ENCODE peak calls at places on chromosome 19, in four cellular contexts. H is HepG2, X is H1, E is GM12878. J is an unnamed sample.

GRCh38 chr19:20351244-20351643 is 184.2 kb downstream of the ZNF486 start:
- DNase-seq in E (no peak), X (no peak), H (no peak), J (no peak)

GRCh38 chr19:13622727-13623126 is 116.4 kb upstream of the CACNA1A start:
- DNase-seq in H (no peak), E (no peak), X (no peak), J (no peak)

GRCh38 chr19:2084993-2085720 is 11.0 kb downstream of the MOB3A start:
- DNase-seq in X (no peak), H (no peak), E (peak), J (no peak)

GRCh38 chr19:3243851-3244700 is 19.6 kb downstream of the CELF5 start:
- DNase-seq in E (no peak), H (peak), X (peak), J (peak)

GRCh38 chr19:44149776-44150175 is 8.4 kb downstream of the ZNF234 start:
- DNase-seq in E (no peak), X (no peak), H (no peak), J (no peak)

GRCh38 chr19:33868821-33869412 is 72.2 kb downstream of the KCTD15 start:
- DNase-seq in H (no peak), X (peak), E (no peak), J (no peak)

GRCh38 chr19:33622505-33622808 is 704 bp downstream of the CHST8 start:
- DNase-seq in H (no peak), X (no peak), E (no peak), J (no peak)

GRCh38 chr19:294819-295686 is 3.9 kb upstream of the PLPP2 start:
- DNase-seq in H (no peak), E (no peak), X (peak), J (peak)

GRCh38 chr19:51926426-51926783 is 867 bp upstream of the ZNF613 start:
- DNase-seq in X (no peak), E (no peak), H (no peak), J (no peak)

GRCh38 chr19:51735759-51736449 is 12.1 kb upstream of the HAS1 start:
- DNase-seq in E (no peak), H (no peak), X (no peak), J (no peak)

GRCh38 chr19:6452223-6452614 is 7.4 kb downstream of the SLC25A23 start:
- DNase-seq in X (no peak), H (no peak), E (no peak), J (no peak)

GRCh38 chr19:19120308-19121156 is 17.7 kb downstream of the TMEM161A start:
- DNase-seq in E (no peak), X (peak), H (peak), J (peak)

GRCh38 chr19:3116621-3117020 is 19.2 kb upstream of the GNA15 start:
- DNase-seq in H (no peak), X (no peak), E (no peak), J (no peak)

GRCh38 chr19:44069415-44069814 is 2.5 kb upstream of the ZNF284 start:
- DNase-seq in E (no peak), X (no peak), H (no peak), J (no peak)

GRCh38 chr19:4987286-4987685 is 18.4 kb downstream of the KDM4B start:
- DNase-seq in H (no peak), E (no peak), X (no peak), J (no peak)

GRCh38 chr19:39126593-39127187 is 1.1 kb downstream of the PAK4 start:
- DNase-seq in E (no peak), H (peak), X (no peak), J (no peak)

GRCh38 chr19:16190736-16191135 is 5.5 kb downstream of the FAM32A start:
- DNase-seq in H (no peak), E (no peak), X (no peak), J (no peak)

GRCh38 chr19:20233105-20233504 is 66.1 kb downstream of the ZNF486 start:
- DNase-seq in E (no peak), H (no peak), X (no peak), J (no peak)

GRCh38 chr19:3503036-3503572 is 2.6 kb upstream of the DOHH start:
- DNase-seq in H (no peak), X (no peak), E (no peak), J (no peak)

GRCh38 chr19:17294051-17294891 is 9.0 kb downstream of the ABHD8 start:
- DNase-seq in E (no peak), X (peak), H (no peak), J (peak)

GRCh38 chr19:1672038-1672768 is 19.8 kb upstream of the TCF3 start:
- DNase-seq in E (no peak), H (no peak), X (peak), J (peak)

GRCh38 chr19:50922316-50922853 is 11.2 kb upstream of the KLK4 start:
- DNase-seq in H (peak), E (peak), X (peak), J (peak)

GRCh38 chr19:13095393-13095784 is 7.3 kb downstream of the LYL1 start:
- DNase-seq in X (no peak), H (no peak), E (no peak), J (no peak)

GRCh38 chr19:46731584-46731983 is 14.3 kb upstream of the FKRP start:
- DNase-seq in H (no peak), E (no peak), X (no peak), J (peak)

GRCh38 chr19:38245826-38246498 is 10.2 kb downstream of the PPP1R14A start:
- DNase-seq in X (no peak), H (no peak), E (no peak), J (no peak)

GRCh38 chr19:33448159-33448516 is 73.5 kb downstream of the PEPD start:
- DNase-seq in X (no peak), H (no peak), E (no peak), J (no peak)

GRCh38 chr19:7694499-7694898 is 7.4 kb downstream of the FCER2 start:
- DNase-seq in E (no peak), X (no peak), H (no peak), J (no peak)

GRCh38 chr19:45163751-45164150 is 3.0 kb upstream of the NKPD1 start:
- DNase-seq in H (no peak), E (no peak), X (no peak), J (no peak)

GRCh38 chr19:4749870-4750269 is 26.2 kb upstream of the DPP9 start:
- DNase-seq in H (no peak), X (no peak), E (no peak), J (no peak)

GRCh38 chr19:6260376-6260775 is 19.4 kb downstream of the MLLT1 start:
- DNase-seq in X (no peak), E (no peak), H (no peak), J (no peak)

GRCh38 chr19:43634877-43635560 is 4.6 kb downstream of the CADM4 start:
- DNase-seq in E (no peak), X (peak), H (peak), J (no peak)

GRCh38 chr19:42879613-42880012 is at the start of gene PSG1:
- DNase-seq in X (no peak), E (no peak), H (no peak), J (no peak)

GRCh38 chr19:46426506-46427162 is 2.1 kb downstream of the PNMA8C start:
- DNase-seq in X (peak), E (no peak), H (peak), J (peak)

GRCh38 chr19:5951338-5951861 is 26.5 kb downstream of the RANBP3 start:
- DNase-seq in H (no peak), E (no peak), X (no peak), J (no peak)

GRCh38 chr19:34662919-34663318 is 14.0 kb downstream of the SCGB2B2 start:
- DNase-seq in X (no peak), E (no peak), H (peak), J (peak)

GRCh38 chr19:41813911-41814310 is 17.5 kb downstream of the CEACAM3 start:
- DNase-seq in X (no peak), H (no peak), E (no peak), J (no peak)

GRCh38 chr19:35757231-35757748 is 461 bp upstream of the HSPB6 start:
- DNase-seq in H (peak), E (no peak), X (no peak), J (peak)
- TF ChIP-seq TAF1 in H (no peak), E (no peak), X (no peak), J (peak)

GRCh38 chr19:57434386-57435061 is 601 bp upstream of the ZNF749 start:
- DNase-seq in E (no peak), H (no peak), X (peak), J (peak)
- TF ChIP-seq ATF3 in E (no peak), H (no peak), X (no peak), J (no peak)

GRCh38 chr19:30086916-30087315 is 144.9 kb downstream of the URI1 start:
- DNase-seq in H (no peak), X (no peak), E (no peak), J (no peak)

GRCh38 chr19:30086220-30086619 is 144.2 kb downstream of the URI1 start:
- DNase-seq in H (no peak), E (no peak), X (no peak), J (no peak)

GRCh38 chr19:30089086-30089665 is 147.1 kb downstream of the URI1 start:
- DNase-seq in E (no peak), H (no peak), X (no peak), J (no peak)

GRCh38 chr19:30088567-30088966 is 146.5 kb downstream of the URI1 start:
- DNase-seq in H (no peak), E (no peak), X (no peak), J (no peak)

GRCh38 chr19:30087381-30088138 is 145.5 kb downstream of the URI1 start:
- DNase-seq in E (no peak), X (no peak), H (no peak), J (no peak)
- TF ChIP-seq TAF1 in E (no peak), X (no peak), H (no peak), J (no peak)

GRCh38 chr19:49570138-49570856 is 10.1 kb downstream of the NOSIP start:
- DNase-seq in X (peak), E (no peak), H (peak), J (peak)
- TF ChIP-seq ATF3 in X (no peak), E (no peak), H (no peak), J (no peak)